ENCODE peak calls at places on chromosomes 16 and 17, in five cellular contexts. M is dorsolateral prefrontal cortex; Y is stimulated activated CD4-positive, alpha-beta T cell treated with anti-CD3 and anti-CD28 coated beads, Interleukin-2, amount 100 ng/mL, for 48 hours; Q is T-helper 1 cell; P is NCI-H2081. N is an unnamed sample.

GRCh38 chr17:8365143-8365542 is 11.4 kb downstream of the KRABD2 start:
- DNase-seq in Q (no peak), P (no peak), M (no peak), Y (no peak), N (peak)

GRCh38 chr16:79316004-79316458 is 284.5 kb downstream of the MAF start:
- DNase-seq in M (no peak), P (no peak), Y (peak), Q (no peak), N (no peak)

GRCh38 chr17:44558349-44559287 is 1.3 kb downstream of the FZD2 start:
- DNase-seq in Q (no peak), M (no peak), P (no peak), Y (no peak), N (no peak)

GRCh38 chr17:40178660-40179059 is 1.4 kb downstream of the RAPGEFL1 start:
- DNase-seq in M (no peak), Y (no peak), P (no peak), Q (no peak), N (no peak)

GRCh38 chr16:5041604-5042133 is 7.9 kb upstream of the NAGPA start:
- DNase-seq in Y (no peak), M (no peak), P (no peak), Q (no peak), N (peak)

GRCh38 chr17:7704601-7705268 is at the start of gene EFNB3:
- DNase-seq in P (no peak), Y (no peak), M (no peak), Q (no peak), N (peak)

GRCh38 chr17:48761114-48761513 is 32.6 kb upstream of the HOXB13 start:
- DNase-seq in M (no peak), Q (no peak), P (no peak), Y (no peak), N (no peak)

GRCh38 chr16:68257906-68258800 is 6.2 kb upstream of the SLC7A6 start:
- DNase-seq in P (no peak), M (no peak), Q (no peak), Y (no peak), N (peak)

GRCh38 chr16:74699666-74700065 is 996 bp downstream of the MLKL start:
- DNase-seq in Q (no peak), Y (no peak), M (no peak), P (no peak), N (no peak)

GRCh38 chr17:72648702-72649101 is 443.8 kb downstream of the SLC39A11 start:
- DNase-seq in P (no peak), Q (no peak), M (no peak), Y (no peak), N (no peak)

GRCh38 chr16:28984619-28985135 is at the start of gene LAT:
- DNase-seq in P (no peak), M (no peak), Q (peak), Y (peak), N (no peak)

GRCh38 chr16:17476414-17477259 is 5.9 kb upstream of the XYLT1 start:
- DNase-seq in P (peak), Y (no peak), M (no peak), Q (no peak), N (peak)

GRCh38 chr16:684961-685696 is 995 bp upstream of the JMJD8 start:
- DNase-seq in P (peak), Q (no peak), M (no peak), Y (no peak), N (no peak)

GRCh38 chr17:40491486-40491885 is 9.9 kb downstream of the TNS4 start:
- DNase-seq in Q (no peak), Y (no peak), P (no peak), M (no peak), N (no peak)

GRCh38 chr17:29069526-29070041 is 26.6 kb downstream of the PIPOX start:
- DNase-seq in M (peak), Q (no peak), Y (no peak), P (no peak), N (no peak)

GRCh38 chr16:774086-775001 is 13.8 kb downstream of the MSLN start:
- DNase-seq in Q (no peak), Y (no peak), P (no peak), M (no peak), N (no peak)

GRCh38 chr16:7921360-7921759 is 588.7 kb downstream of the RBFOX1 start:
- DNase-seq in M (no peak), P (no peak), Y (no peak), Q (no peak), N (no peak)

GRCh38 chr16:4494746-4495490 is 18.7 kb downstream of the HMOX2 start:
- DNase-seq in Y (no peak), M (no peak), P (no peak), Q (no peak), N (peak)

N was measured in astrocyte.